ENCODE peak calls at places on chromosomes 16 and 17, in ten cellular contexts. S, X, U, W, B, H, N, F, P and O are unnamed samples.

GRCh38 chr16:86431540-86431939 is 78.8 kb upstream of the FOXF1 start:
- DNase-seq in S (no peak), X (no peak), U (no peak), W (no peak), B (no peak), H (no peak), N (no peak), F (no peak), P (no peak), O (no peak)

GRCh38 chr17:32516450-32516849 is 29.7 kb downstream of the CDK5R1 start:
- DNase-seq in S (peak; percentile 82), X (no peak), U (no peak), W (no peak), B (no peak), H (no peak), N (no peak), F (no peak), P (no peak), O (no peak)

GRCh38 chr17:66953661-66954060 is 10.8 kb upstream of the CACNG4 start:
- DNase-seq in S (peak; percentile 32), X (no peak), U (no peak), W (no peak), B (no peak), H (no peak), N (no peak), F (no peak), P (peak; percentile 90), O (no peak)

GRCh38 chr16:31347445-31347844 is 7.5 kb upstream of the ITGAX start:
- DNase-seq in S (no peak), X (no peak), U (no peak), W (no peak), B (no peak), H (no peak), N (no peak), F (no peak), P (no peak), O (no peak)

GRCh38 chr16:78704421-78704820 is 605.0 kb downstream of the WWOX start:
- DNase-seq in S (no peak), X (no peak), U (no peak), W (no peak), B (no peak), H (no peak), N (no peak), F (no peak), P (no peak), O (no peak)

GRCh38 chr17:11880714-11881113 is 116.6 kb downstream of the ZNF18 start:
- DNase-seq in S (peak; percentile 1), X (no peak), U (no peak), W (peak; percentile 25), B (no peak), H (peak; percentile 71), N (no peak), F (peak; percentile 27), P (peak; percentile 22), O (no peak)

GRCh38 chr17:33049781-33050414 is 58.3 kb downstream of the SPACA3 start:
- DNase-seq in S (peak; percentile 22), X (peak; percentile 63), U (peak; percentile 35), W (peak; percentile 44), B (peak; percentile 27), H (peak; percentile 59), N (no peak), F (peak; percentile 78), P (peak; percentile 61), O (peak; percentile 4)

GRCh38 chr16:14384745-14385144 is 245.3 kb downstream of the PARN start:
- DNase-seq in S (no peak), X (no peak), U (no peak), W (no peak), B (no peak), H (no peak), N (no peak), F (no peak), P (no peak), O (no peak)

GRCh38 chr16:29820271-29820701 is at the start of gene MVP:
- DNase-seq in S (no peak), X (peak; percentile 69), U (peak; percentile 75), W (peak; percentile 59), B (no peak), H (peak; percentile 56), N (no peak), F (peak; percentile 85), P (peak; percentile 72), O (peak; percentile 54)

GRCh38 chr17:72502111-72502939 is 381.5 kb downstream of the SOX9 start:
- DNase-seq in S (no peak), X (no peak), U (peak; percentile 28), W (peak; percentile 70), B (no peak), H (peak; percentile 62), N (no peak), F (no peak), P (no peak), O (no peak)

GRCh38 chr17:77438241-77439204 is 297.8 kb downstream of the SEC14L1 start:
- DNase-seq in S (no peak), X (no peak), U (no peak), W (no peak), B (no peak), H (no peak), N (no peak), F (no peak), P (no peak), O (no peak)

GRCh38 chr16:51813609-51814008 is 662.5 kb upstream of the SALL1 start:
- DNase-seq in S (no peak), X (no peak), U (no peak), W (no peak), B (no peak), H (no peak), N (no peak), F (no peak), P (no peak), O (no peak)

GRCh38 chr17:68910256-68910705 is 44.9 kb downstream of the ABCA8 start:
- DNase-seq in S (no peak), X (no peak), U (no peak), W (no peak), B (no peak), H (no peak), N (no peak), F (no peak), P (no peak), O (no peak)

GRCh38 chr17:82866521-82867214 is 26.8 kb upstream of the ZNF750 start:
- DNase-seq in S (peak; percentile 38), X (no peak), U (no peak), W (peak; percentile 38), B (no peak), H (no peak), N (no peak), F (no peak), P (peak; percentile 85), O (no peak)

GRCh38 chr17:80425835-80426426 is 11.0 kb downstream of the ENDOV start:
- DNase-seq in S (no peak), X (no peak), U (no peak), W (no peak), B (no peak), H (no peak), N (no peak), F (no peak), P (peak; percentile 36), O (no peak)

GRCh38 chr16:49575352-49576172 is 202.0 kb downstream of the C16orf78 start:
- DNase-seq in S (no peak), X (no peak), U (peak; percentile 24), W (no peak), B (no peak), H (no peak), N (no peak), F (peak; percentile 61), P (no peak), O (peak; percentile 54)

GRCh38 chr17:5832886-5833285 is 237.3 kb upstream of the WSCD1 start:
- DNase-seq in S (no peak), X (no peak), U (no peak), W (peak; percentile 94), B (no peak), H (peak; percentile 62), N (no peak), F (no peak), P (no peak), O (no peak)

GRCh38 chr17:76000016-76000754 is 470 bp upstream of the CDK3 start:
- DNase-seq in S (peak; percentile 20), X (peak; percentile 74), U (no peak), W (peak; percentile 26), B (peak; percentile 63), H (peak; percentile 73), N (peak; percentile 54), F (peak; percentile 80), P (peak; percentile 98), O (peak; percentile 24)